ENCODE peak calls at places on chromosomes 3 and 15, in nine cellular contexts. S, L, A, P, Q, D, B, J and U are unnamed samples. For H3K9me3, the result is how much of the 10 kb centered on the place peaks cover.

GRCh38 chr15:59794229-59794886 is 105.2 kb upstream of the BNIP2 start:
- DNase-seq in S (no peak), D (no peak), J (no peak), Q (no peak), B (no peak), P (no peak), A (no peak), L (no peak), U (no peak)

GRCh38 chr15:39736646-39737550 is 45.7 kb downstream of the FSIP1 start:
- DNase-seq in J (peak), L (no peak), S (no peak), Q (no peak), A (no peak), B (no peak), P (peak), D (no peak), U (no peak)

GRCh38 chr15:39599871-39600270 is 19.0 kb downstream of the THBS1 start:
- DNase-seq in L (no peak), S (no peak), B (no peak), Q (no peak), J (no peak), P (no peak), A (no peak), D (peak), U (no peak)

GRCh38 chr3:49906004-49906860 is 2.6 kb upstream of the MST1R start:
- DNase-seq in L (peak), S (peak), A (peak), Q (peak), B (peak), P (peak), J (peak), D (peak), U (no peak)

GRCh38 chr15:50298340-50298739 is 32.8 kb upstream of the HDC start:
- DNase-seq in J (no peak), P (no peak), S (no peak), B (no peak), A (no peak), L (no peak), Q (no peak), D (no peak), U (no peak)

GRCh38 chr3:86563358-86563970 is 427.5 kb downstream of the VGLL3 start:
- DNase-seq in D (peak), P (no peak), S (peak), A (no peak), B (no peak), Q (peak), J (no peak), L (no peak), U (no peak)

GRCh38 chr15:90456236-90456635 is 68.2 kb downstream of the IQGAP1 start:
- DNase-seq in B (no peak), P (no peak), J (no peak), A (no peak), D (no peak), S (no peak), Q (no peak), L (no peak), U (no peak)

GRCh38 chr3:138348950-138349739 is 766 bp downstream of the MRAS start:
- DNase-seq in L (peak), A (no peak), D (no peak), S (peak), B (no peak), Q (peak), P (no peak), J (peak), U (no peak)

GRCh38 chr15:85035980-85036379 is 54.3 kb downstream of the PDE8A start:
- DNase-seq in S (peak), P (no peak), A (no peak), L (no peak), D (peak), J (no peak), B (no peak), Q (no peak), U (no peak)

GRCh38 chr15:70190296-70190695 is 92.6 kb upstream of the TLE3 start:
- DNase-seq in S (no peak), Q (no peak), A (peak), D (no peak), B (no peak), J (no peak), P (no peak), L (no peak), U (no peak)

GRCh38 chr3:94234177-94234788 is 171.4 kb downstream of the NSUN3 start:
- DNase-seq in Q (peak), J (no peak), A (no peak), S (peak), B (no peak), L (no peak), P (no peak), D (peak), U (no peak)

GRCh38 chr3:46065294-46065705 is 38.0 kb upstream of the XCR1 start:
- DNase-seq in A (peak), P (peak), D (peak), S (peak), Q (peak), L (no peak), J (peak), B (no peak), U (no peak)

GRCh38 chr3:65262554-65262953 is 574.8 kb upstream of the ADAMTS9 start:
- DNase-seq in D (no peak), Q (no peak), S (no peak), J (no peak), L (no peak), B (no peak), A (no peak), P (no peak), U (no peak)

GRCh38 chr15:57550640-57551039 is 41.1 kb upstream of the MYZAP start:
- DNase-seq in Q (no peak), L (no peak), B (peak), S (no peak), D (peak), A (no peak), J (peak), P (peak), U (no peak)

GRCh38 chr3:141578197-141578596 is 91.4 kb downstream of the RASA2 start:
- DNase-seq in A (no peak), J (no peak), B (no peak), L (no peak), S (no peak), Q (no peak), D (no peak), P (no peak), U (no peak)

GRCh38 chr3:76083992-76084391 is 298.6 kb upstream of the ZNF717 start:
- DNase-seq in Q (no peak), L (no peak), D (no peak), B (no peak), A (no peak), P (no peak), S (no peak), J (no peak), U (no peak)

GRCh38 chr3:186166491-186167288 is 57.8 kb upstream of the ETV5 start:
- DNase-seq in D (no peak), P (no peak), S (no peak), Q (no peak), B (no peak), J (no peak), L (no peak), A (no peak), U (no peak)

GRCh38 chr3:52237006-52237658 is 1.8 kb downstream of the TWF2 start:
- DNase-seq in B (no peak), L (no peak), S (no peak), A (no peak), J (no peak), Q (no peak), D (peak), P (no peak), U (no peak)

GRCh38 chr3:148880681-148881080 is 15.6 kb downstream of the CPA3 start:
- DNase-seq in D (peak), L (no peak), J (no peak), P (no peak), A (no peak), Q (peak), B (no peak), S (peak), U (no peak)

GRCh38 chr3:66552846-66553245 is 52.0 kb upstream of the LRIG1 start:
- DNase-seq in P (no peak), Q (no peak), L (no peak), B (no peak), S (no peak), J (no peak), D (no peak), A (no peak), U (no peak)

GRCh38 chr3:174438501-174439156 is 420.5 kb upstream of the NAALADL2 start:
- DNase-seq in D (peak), S (no peak), Q (peak), L (no peak), J (no peak), A (no peak), P (no peak), B (no peak), U (no peak)

DNA sequence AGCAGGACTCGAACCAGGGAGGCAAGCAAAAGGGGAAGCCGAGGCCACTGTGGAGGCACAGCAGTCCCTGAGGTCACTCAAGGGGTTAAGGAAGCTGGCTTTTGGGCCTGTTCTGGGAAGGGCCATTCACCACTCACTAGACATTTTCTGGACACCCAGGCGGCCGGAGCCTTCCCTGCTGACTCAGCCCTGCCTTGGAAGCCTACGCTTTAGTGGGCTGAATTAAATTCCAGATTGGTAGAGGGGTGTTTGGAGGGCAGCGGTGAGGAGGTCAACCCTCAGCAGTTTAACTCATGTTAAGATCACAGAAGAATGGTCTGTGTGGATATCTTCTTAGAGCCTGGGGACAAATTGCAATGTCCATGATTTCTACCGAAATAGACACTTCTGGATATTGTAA is 152.8 kb downstream of the GABRG3 start:
- DNase-seq in B (no peak), P (no peak), A (no peak), Q (no peak), L (no peak), S (no peak), D (no peak), J (no peak), U (no peak)
- H3K9me3 ChIP-seq in B (under half), P (under half), A (under half), Q (under half), L (under half), S (under half), D (under half), J (under half), U (under half)

GRCh38 chr15:101522091-101522490 is 32.6 kb upstream of the PCSK6 start:
- DNase-seq in L (no peak), Q (no peak), S (no peak), B (no peak), D (no peak), J (no peak), A (no peak), P (no peak), U (peak)

GRCh38 chr15:101521084-101521483 is 31.6 kb upstream of the PCSK6 start:
- DNase-seq in P (no peak), D (no peak), L (no peak), A (no peak), Q (no peak), S (no peak), J (no peak), B (no peak), U (peak)

GRCh38 chr15:101522621-101523559 is 33.4 kb upstream of the PCSK6 start:
- DNase-seq in Q (no peak), J (no peak), A (no peak), L (no peak), D (no peak), B (no peak), S (no peak), P (no peak), U (peak)

GRCh38 chr15:101521563-101521962 is 32.1 kb upstream of the PCSK6 start:
- DNase-seq in B (no peak), L (no peak), S (no peak), P (no peak), Q (no peak), J (no peak), A (no peak), D (no peak), U (no peak)

GRCh38 chr15:101520395-101520794 is 30.9 kb upstream of the PCSK6 start:
- DNase-seq in P (no peak), J (no peak), B (no peak), L (no peak), A (no peak), D (no peak), S (no peak), Q (no peak), U (no peak)
- H3K9me3 ChIP-seq in P (under half), J (under half), B (under half), L (under half), A (under half), D (under half), S (under half), Q (under half), U (under half)

GRCh38 chr3:13708871-13709595 is 160.1 kb downstream of the FBLN2 start:
- DNase-seq in L (no peak), J (no peak), P (peak), D (no peak), S (no peak), Q (no peak), B (no peak), A (no peak), U (peak)

GRCh38 chr3:13707456-13707855 is 158.5 kb downstream of the FBLN2 start:
- DNase-seq in B (no peak), Q (no peak), A (peak), J (no peak), P (no peak), L (peak), S (no peak), D (no peak), U (peak)

GRCh38 chr3:13710251-13710650 is 161.3 kb downstream of the FBLN2 start:
- DNase-seq in Q (no peak), P (no peak), J (no peak), L (no peak), D (no peak), A (no peak), S (no peak), B (no peak), U (peak)

GRCh38 chr3:13708301-13708700 is 159.4 kb downstream of the FBLN2 start:
- DNase-seq in P (peak), B (no peak), S (no peak), A (peak), Q (no peak), D (no peak), J (no peak), L (peak), U (peak)

DNA sequence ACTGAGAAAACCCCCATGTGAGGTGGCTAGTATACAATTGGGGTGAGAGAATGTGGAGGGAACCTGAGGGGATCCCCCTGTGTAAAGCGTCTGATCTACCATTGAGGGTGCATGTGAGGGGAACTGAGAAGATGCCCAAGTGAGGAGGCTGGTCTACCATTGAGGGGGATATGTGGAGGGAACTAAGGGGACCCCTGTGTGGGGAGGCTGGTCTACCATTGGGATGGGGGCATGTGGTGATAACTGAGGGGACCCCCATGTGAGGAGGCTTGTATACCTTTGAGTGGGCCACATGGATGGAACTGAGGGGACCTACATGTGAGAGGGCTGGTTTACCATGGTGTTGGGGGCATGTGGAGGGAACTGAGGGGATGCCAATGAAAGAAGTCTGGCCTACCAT is 160.8 kb downstream of the FBLN2 start:
- DNase-seq in S (no peak), A (peak), L (peak), P (peak), Q (no peak), D (no peak), B (no peak), J (no peak), U (peak)
- H3K9me3 ChIP-seq in S (under half), A (under half), L (under half), P (under half), Q (under half), D (under half), B (under half), J (under half), U (under half)

GRCh38 chr15:95737051-95737450 is 593.4 kb upstream of the NR2F2 start:
- DNase-seq in A (no peak), Q (no peak), J (no peak), S (no peak), D (no peak), L (no peak), P (no peak), B (no peak), U (no peak)
- H3K9me3 ChIP-seq in A (under half), Q (under half), J (under half), S (under half), D (under half), L (under half), P (under half), B (under half), U (under half)

DNA sequence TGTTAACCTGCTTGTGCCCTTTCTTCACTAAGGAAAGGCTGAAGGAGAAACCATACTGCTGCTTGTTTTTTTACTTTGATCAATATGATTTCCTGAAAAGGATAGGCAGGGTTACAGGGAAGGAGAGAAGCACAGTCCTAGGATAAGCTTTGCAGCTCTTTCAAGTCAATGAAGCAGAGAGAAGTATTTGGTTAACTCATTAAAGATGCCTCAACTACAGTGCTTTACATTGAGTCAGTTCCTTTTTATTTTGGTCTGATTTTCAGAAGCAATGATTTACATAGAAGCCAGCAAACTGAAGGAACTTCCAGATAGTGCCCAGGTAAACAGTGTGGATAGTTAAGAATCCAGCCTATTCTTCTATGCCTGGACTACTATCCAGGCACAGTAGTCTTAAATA is 64.8 kb downstream of the ARIH1 start:
- DNase-seq in P (no peak), B (no peak), J (no peak), L (no peak), S (no peak), Q (no peak), A (no peak), D (no peak), U (no peak)
- H3K9me3 ChIP-seq in P (under half), B (under half), J (under half), L (under half), S (under half), Q (under half), A (under half), D (under half), U (under half)

GRCh38 chr3:104281713-104282112 is 1085.0 kb upstream of the ALCAM start:
- DNase-seq in S (no peak), B (no peak), A (no peak), J (no peak), L (no peak), D (no peak), P (no peak), Q (no peak), U (no peak)
- H3K9me3 ChIP-seq in S (under half), B (under half), A (under half), J (under half), L (under half), D (under half), P (under half), Q (under half), U (under half)

GRCh38 chr15:25186906-25187645 is 232.3 kb downstream of the SNRPN start:
- DNase-seq in J (no peak), Q (no peak), P (no peak), A (peak), S (no peak), B (no peak), D (no peak), L (no peak), U (no peak)
- H3K9me3 ChIP-seq in J (under half), Q (under half), P (under half), A (under half), S (under half), B (under half), D (under half), L (under half), U (under half)

DNA sequence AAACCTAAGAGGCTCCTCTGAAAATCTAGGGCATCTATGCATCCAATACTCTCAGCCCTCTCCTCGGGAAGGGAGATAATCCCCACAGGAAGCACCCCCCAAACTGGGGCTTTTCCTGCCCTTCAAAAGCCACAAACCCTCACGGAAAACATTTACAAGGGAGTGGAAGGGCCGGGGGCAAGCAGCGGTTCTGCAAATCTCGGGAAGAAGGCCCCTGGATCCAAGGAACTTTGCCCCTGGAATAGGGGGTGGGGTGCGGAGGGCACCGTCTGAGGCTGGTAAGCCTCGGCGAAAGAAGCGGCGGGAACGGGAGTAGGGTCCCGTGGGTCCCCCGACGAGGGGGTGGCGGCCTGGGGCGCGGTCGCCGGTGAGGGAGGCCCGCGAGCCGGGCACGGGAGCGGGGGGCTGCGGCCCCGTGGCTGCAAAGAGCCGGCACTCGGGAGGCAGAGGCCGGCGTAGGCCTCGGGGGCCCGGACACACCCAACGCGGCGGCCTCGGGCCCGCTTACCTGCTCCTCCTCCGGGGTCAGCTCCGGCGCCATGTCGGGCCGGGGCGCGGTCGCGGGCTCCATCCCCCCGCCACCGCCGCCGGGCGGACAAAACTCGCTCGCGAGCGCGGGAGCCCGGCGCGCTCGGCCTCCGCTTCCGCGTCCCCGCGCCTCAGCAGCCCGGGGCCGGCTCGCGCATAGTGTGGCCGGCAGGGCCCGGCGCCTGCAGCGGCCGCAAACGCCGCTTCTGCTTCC is 738 bp downstream of the PTPN9 start:
- DNase-seq in A (peak), B (no peak), J (peak), Q (peak), L (peak), P (no peak), S (peak), D (peak), U (no peak)
- H3K9me3 ChIP-seq in A (under half), B (under half), J (under half), Q (under half), L (under half), P (under half), S (under half), D (under half), U (under half)

DNA sequence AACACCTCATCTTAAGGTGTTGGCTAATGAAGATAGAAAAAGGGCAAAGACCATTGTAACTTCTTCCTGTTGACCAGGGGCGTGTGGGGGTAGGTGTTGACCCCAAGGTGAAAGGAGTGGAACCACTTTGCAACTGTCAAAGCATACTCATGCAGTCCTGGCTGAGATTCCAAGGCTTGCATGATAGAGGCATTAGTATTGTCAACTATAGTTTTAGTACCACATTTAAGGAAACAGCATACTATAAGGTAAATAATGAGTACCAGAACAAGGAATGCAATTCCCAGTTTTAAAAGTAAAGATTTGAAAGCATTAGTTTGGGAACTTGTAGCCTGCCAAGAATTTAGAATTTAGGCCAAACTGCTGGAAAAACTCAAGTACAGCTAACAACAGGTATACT is 27.8 kb upstream of the ADGRG7 start:
- DNase-seq in L (no peak), S (no peak), P (no peak), B (no peak), J (no peak), A (no peak), Q (no peak), D (peak), U (no peak)
- H3K9me3 ChIP-seq in L (under half), S (under half), P (under half), B (under half), J (under half), A (under half), Q (under half), D (under half), U (under half)